ENCODE peak calls at places on chromosomes 7 and 10, in five cellular contexts. P is WTC11, K is K562, E is SK-N-SH, H is A549. G is an unnamed sample.

GRCh38 chr10:47264797-47265281 is 35.2 kb upstream of the GDF10 start:
- DNase-seq in P (no peak), K (no peak), E (no peak), H (no peak), G (no peak)

GRCh38 chr7:145050415-145050814 is 214.6 kb upstream of the TPK1 start:
- DNase-seq in P (no peak), K (no peak), E (no peak), H (no peak), G (no peak)

GRCh38 chr7:51023547-51023946 is 240.9 kb upstream of the GRB10 start:
- DNase-seq in P (no peak), K (no peak), E (no peak), H (no peak), G (no peak)

GRCh38 chr7:23662983-23663313 is 17.1 kb upstream of the FAM221A start:
- DNase-seq in P (no peak), K (no peak), E (no peak), H (no peak), G (no peak)

GRCh38 chr10:16787361-16787791 is 29.8 kb downstream of the RSU1 start:
- DNase-seq in P (no peak), K (no peak), E (no peak), H (no peak), G (no peak)

GRCh38 chr10:77416327-77417135 is 221.1 kb downstream of the KCNMA1 start:
- DNase-seq in P (no peak), K (no peak), E (no peak), H (peak; percentile 68), G (no peak)

GRCh38 chr10:62772186-62772950 is 32.2 kb upstream of the ADO start:
- DNase-seq in P (no peak), K (no peak), E (no peak), H (no peak), G (no peak)

GRCh38 chr7:936131-937054 is 18.1 kb downstream of the ADAP1 start:
- DNase-seq in P (peak; percentile 10), K (no peak), E (no peak), H (peak; percentile 82), G (peak; percentile 71)

GRCh38 chr10:14510346-14510745 is 179.6 kb upstream of the FRMD4A start:
- DNase-seq in P (no peak), K (no peak), E (no peak), H (no peak), G (no peak)

GRCh38 chr10:96380821-96381220 is 22.0 kb upstream of the OPALIN start:
- DNase-seq in P (no peak), K (peak; percentile 3), E (no peak), H (no peak), G (no peak)

GRCh38 chr10:3935141-3935540 is 150.1 kb upstream of the KLF6 start:
- DNase-seq in P (no peak), K (no peak), E (no peak), H (no peak), G (no peak)

GRCh38 chr7:105618016-105618296 is 36.7 kb upstream of the EFCAB10 start:
- DNase-seq in P (no peak), K (no peak), E (no peak), H (no peak), G (no peak)

GRCh38 chr10:17273403-17273802 is 45.4 kb downstream of the VIM start:
- DNase-seq in P (no peak), K (no peak), E (no peak), H (no peak), G (peak; percentile 22)

GRCh38 chr10:123870260-123870659 is 21.3 kb downstream of the CPXM2 start:
- DNase-seq in P (no peak), K (no peak), E (no peak), H (no peak), G (no peak)

GRCh38 chr7:21898265-21898930 is 47.3 kb downstream of the CDCA7L start:
- DNase-seq in P (no peak), K (no peak), E (no peak), H (no peak), G (no peak)

GRCh38 chr10:44279376-44279775 is 105.5 kb downstream of the CXCL12 start:
- DNase-seq in P (no peak), K (no peak), E (no peak), H (no peak), G (no peak)

GRCh38 chr7:68306692-68307107 is 1291.6 kb upstream of the AUTS2 start:
- DNase-seq in P (no peak), K (no peak), E (no peak), H (no peak), G (no peak)

GRCh38 chr10:73060738-73061635 is 35.7 kb downstream of the P4HA1 start:
- DNase-seq in P (no peak), K (peak; percentile 56), E (peak; percentile 27), H (peak; percentile 50), G (peak; percentile 19)

GRCh38 chr10:86755740-86756510 is 494 bp upstream of the BMPR1A start:
- DNase-seq in P (peak; percentile 72), K (peak; percentile 90), E (peak; percentile 99), H (peak; percentile 81), G (peak; percentile 59)

GRCh38 chr7:66844552-66845381 is 76.3 kb upstream of the TMEM248 start:
- DNase-seq in P (peak; percentile 99), K (peak; percentile 100), E (peak; percentile 100), H (peak; percentile 91), G (peak; percentile 95)

GRCh38 chr7:66845382-66846095 is 75.5 kb upstream of the TMEM248 start:
- DNase-seq in P (no peak), K (peak; percentile 42), E (peak; percentile 32), H (no peak), G (no peak)

DNA sequence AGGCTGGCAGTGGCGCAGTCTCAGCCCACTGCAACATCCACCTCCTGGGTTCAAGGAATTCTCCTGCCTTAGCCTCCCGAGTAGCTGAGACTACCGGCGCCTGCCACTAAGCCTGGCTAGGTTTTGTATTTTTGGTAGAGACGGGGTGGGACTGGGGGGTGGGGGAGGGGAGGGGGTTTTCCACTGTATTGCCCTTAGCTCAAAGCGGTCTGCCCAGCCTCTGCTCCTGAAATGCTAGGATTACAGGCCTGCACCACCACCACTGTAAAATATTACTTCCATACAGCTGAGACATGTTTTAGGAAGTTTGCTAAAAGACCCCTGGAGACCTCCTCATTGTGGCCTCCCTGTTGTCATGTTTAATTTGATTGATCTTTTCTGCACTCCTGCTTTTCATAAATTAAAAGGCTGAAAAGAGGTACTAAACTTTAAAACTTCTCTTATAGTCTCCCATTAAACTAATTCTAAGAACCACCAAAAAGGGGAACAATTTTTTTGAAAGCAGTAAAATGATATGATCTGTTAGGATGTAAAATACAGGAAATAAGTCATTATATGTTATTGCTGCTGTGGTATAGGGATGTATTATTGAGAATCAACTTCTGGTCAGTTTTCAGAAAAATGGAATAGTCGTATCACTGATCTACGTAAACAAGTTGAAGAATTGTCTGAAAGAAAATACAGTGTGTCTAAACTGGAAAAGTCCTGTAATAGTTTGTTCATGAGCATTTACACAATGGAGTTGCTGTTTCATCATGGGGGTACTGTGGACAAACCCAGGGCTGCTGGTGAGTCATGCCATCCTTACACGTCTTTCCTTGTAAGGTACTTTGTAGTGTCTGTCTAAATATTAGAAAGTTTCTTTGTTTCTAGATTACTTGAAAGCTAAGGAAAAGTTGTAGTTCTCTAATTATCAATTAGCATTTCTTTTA is 72.9 kb upstream of the TMEM248 start:
- DNase-seq in P (peak; percentile 33), K (no peak), E (no peak), H (peak; percentile 18), G (no peak)
- TF ChIP-seq MAX in P (no peak), K (no peak), E (peak; percentile 32), H (no peak), G (no peak)

GRCh38 chr7:149831730-149832219 is 6.4 kb upstream of the ZNF862 start:
- DNase-seq in P (peak; percentile 48), K (no peak), E (no peak), H (no peak), G (no peak)

GRCh38 chr7:149834601-149835000 is 3.6 kb upstream of the ZNF862 start:
- DNase-seq in P (no peak), K (no peak), E (no peak), H (no peak), G (no peak)

GRCh38 chr7:149833495-149834130 is 4.6 kb upstream of the ZNF862 start:
- DNase-seq in P (peak; percentile 5), K (no peak), E (no peak), H (no peak), G (no peak)

GRCh38 chr7:149830997-149831729 is 7.0 kb upstream of the ZNF862 start:
- DNase-seq in P (peak; percentile 6), K (no peak), E (peak; percentile 31), H (no peak), G (no peak)

DNA sequence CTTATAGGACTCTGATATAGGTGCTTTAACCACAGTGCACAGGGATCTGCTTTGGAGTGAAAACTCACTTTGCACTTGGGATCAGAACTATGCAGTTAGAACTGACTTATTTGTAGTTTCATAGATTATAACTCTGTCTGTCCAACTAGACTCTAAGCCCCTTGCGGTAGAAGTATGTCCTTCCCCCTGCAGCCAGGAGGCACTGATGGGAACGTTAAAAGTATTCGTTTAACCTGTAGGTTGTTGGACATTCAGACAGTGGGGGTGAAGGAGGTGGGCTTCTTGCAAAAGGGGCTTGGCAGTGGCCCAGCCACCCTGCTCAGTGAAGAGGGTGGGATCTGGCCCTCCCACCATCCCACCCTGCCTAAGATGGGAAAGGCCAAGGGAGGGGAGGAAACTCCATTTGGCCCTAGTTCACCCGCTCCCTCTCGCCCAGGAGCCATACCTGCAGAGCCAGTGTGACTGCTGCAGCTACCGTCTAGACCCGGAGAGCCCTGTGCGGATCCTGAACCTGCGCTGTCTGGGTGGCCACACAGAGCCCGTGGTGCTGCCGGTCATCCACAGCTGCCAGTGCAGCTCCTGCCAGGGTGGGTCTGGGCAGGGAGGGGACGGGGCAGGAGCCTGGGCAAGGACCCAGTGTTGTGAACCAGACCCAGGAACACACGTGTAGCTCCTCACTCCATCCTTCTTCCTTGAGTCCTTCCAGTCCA is 5.7 kb upstream of the ZNF862 start:
- DNase-seq in P (peak; percentile 10), K (no peak), E (no peak), H (no peak), G (no peak)
- TF ChIP-seq MAX in P (no peak), K (no peak), E (no peak), H (no peak), G (no peak)

GRCh38 chr7:47744883-47745282 is 163.0 kb upstream of the TNS3 start:
- DNase-seq in P (no peak), K (no peak), E (no peak), H (no peak), G (no peak)

GRCh38 chr7:47743898-47744612 is 162.1 kb upstream of the TNS3 start:
- DNase-seq in P (peak; percentile 57), K (no peak), E (no peak), H (no peak), G (no peak)

GRCh38 chr7:47739901-47740300 is 158.0 kb upstream of the TNS3 start:
- DNase-seq in P (no peak), K (no peak), E (no peak), H (no peak), G (no peak)

GRCh38 chr7:47739301-47739870 is 157.5 kb upstream of the TNS3 start:
- DNase-seq in P (no peak), K (no peak), E (no peak), H (no peak), G (no peak)

DNA sequence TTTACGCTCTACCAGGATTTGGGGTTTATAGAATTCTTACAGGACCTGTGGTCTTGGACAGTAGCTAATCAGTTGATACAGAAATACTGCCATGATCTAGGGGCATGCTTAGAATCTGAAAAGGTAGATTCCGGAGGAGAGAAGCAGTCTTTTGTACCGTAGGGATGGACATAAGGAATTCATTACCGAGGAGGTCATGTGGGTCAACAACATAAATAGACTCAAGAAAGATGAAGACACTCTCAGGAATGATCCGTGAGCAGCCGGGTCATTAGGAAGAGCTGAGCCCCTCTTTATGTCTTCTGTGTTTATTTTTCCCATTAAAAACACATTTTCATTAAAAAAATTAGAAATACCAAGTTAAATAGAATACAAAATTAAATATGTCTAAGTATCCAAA is 160.1 kb upstream of the TNS3 start:
- DNase-seq in P (no peak), K (no peak), E (no peak), H (no peak), G (no peak)
- TF ChIP-seq MAX in P (no peak), K (no peak), E (no peak), H (no peak), G (no peak)

GRCh38 chr7:159140170-159140910 is 4.3 kb downstream of the VIPR2 start:
- DNase-seq in P (no peak), K (peak; percentile 45), E (no peak), H (no peak), G (no peak)
- TF ChIP-seq MAX in P (no peak), K (no peak), E (no peak), H (no peak), G (no peak)